ENCODE peak calls at places on chromosomes 5 and 9, in four cellular contexts. R is GM12865, V is right atrium auricular region, C is T follicular helper cell. W is an unnamed sample.

GRCh38 chr9:38178282-38178681 is 109.3 kb upstream of the SHB start:
- DNase-seq in R (no peak), V (no peak), C (no peak), W (peak; percentile 39)

GRCh38 chr5:141513021-141513626 is 24.2 kb downstream of the PCDHGC5 start:
- DNase-seq in R (peak; percentile 49), V (no peak), C (no peak), W (peak; percentile 89)

GRCh38 chr9:138009456-138010273 is 132.1 kb downstream of the CACNA1B start:
- DNase-seq in R (no peak), V (peak; percentile 56), C (no peak), W (peak; percentile 47)

GRCh38 chr5:40914835-40915234 is 5.5 kb downstream of the C7 start:
- DNase-seq in R (no peak), V (no peak), C (no peak), W (no peak)

GRCh38 chr9:31355965-31356364 is 1028.5 kb upstream of the ACO1 start:
- DNase-seq in R (no peak), V (no peak), C (no peak), W (no peak)

GRCh38 chr5:123540534-123540933 is 28.6 kb downstream of the CSNK1G3 start:
- DNase-seq in R (no peak), V (no peak), C (no peak), W (no peak)

GRCh38 chr5:180170111-180170809 is 38.8 kb downstream of the RASGEF1C start:
- DNase-seq in R (no peak), V (no peak), C (no peak), W (peak; percentile 70)

GRCh38 chr5:115309751-115310370 is 13.4 kb upstream of the CCDC112 start:
- DNase-seq in R (peak; percentile 52), V (no peak), C (no peak), W (no peak)

GRCh38 chr5:74389531-74390305 is 250.8 kb downstream of the ENC1 start:
- DNase-seq in R (no peak), V (no peak), C (no peak), W (no peak)

GRCh38 chr9:121298016-121298538 is 30.1 kb downstream of the GSN start:
- DNase-seq in R (no peak), V (no peak), C (no peak), W (no peak)

GRCh38 chr9:113886003-113886324 is 9.9 kb downstream of the ZNF618 start:
- DNase-seq in R (no peak), V (no peak), C (no peak), W (no peak)